ENCODE peak calls at places on chromosomes 7 and 10, in nine cellular contexts. W, A, J, K, B, S, T, L and R are unnamed samples. For H3K36me3, the result is how much of the 10 kb centered on the place peaks cover.

GRCh38 chr10:45417746-45418145 is 43.7 kb downstream of the ALOX5 start:
- DNase-seq in J (no peak), T (no peak), K (no peak), B (no peak), L (no peak), A (no peak), S (no peak), W (peak), R (no peak)

GRCh38 chr7:38628630-38629385 is 2.4 kb downstream of the AMPH start:
- DNase-seq in B (no peak), J (no peak), A (no peak), S (no peak), K (no peak), W (no peak), T (no peak), L (no peak), R (no peak)

GRCh38 chr7:2701832-2702593 is 14.0 kb downstream of the AMZ1 start:
- DNase-seq in T (no peak), W (no peak), B (no peak), L (no peak), S (no peak), K (no peak), J (no peak), A (no peak), R (no peak)

GRCh38 chr7:41916450-41916927 is 213.6 kb upstream of the INHBA start:
- DNase-seq in K (no peak), W (no peak), A (no peak), L (peak), B (no peak), T (no peak), J (peak), S (no peak), R (no peak)

GRCh38 chr10:132787253-132788179 is 1.6 kb upstream of the NKX6-2 start:
- DNase-seq in B (peak), A (no peak), S (no peak), L (peak), W (no peak), K (no peak), T (no peak), J (no peak), R (peak)

GRCh38 chr10:50629495-50630122 is 5.9 kb upstream of the SGMS1 start:
- DNase-seq in S (no peak), T (no peak), J (peak), A (no peak), W (no peak), B (no peak), L (no peak), K (no peak), R (peak)

GRCh38 chr7:108002726-108003590 is at the start of gene LAMB1:
- DNase-seq in S (peak), B (peak), A (peak), L (peak), T (peak), K (no peak), W (peak), J (peak), R (peak)

GRCh38 chr7:23490357-23491131 is 20.3 kb upstream of the IGF2BP3 start:
- DNase-seq in W (peak), T (peak), A (no peak), L (peak), B (no peak), K (no peak), J (no peak), S (peak), R (no peak)

GRCh38 chr10:51696251-51696650 is 3.1 kb downstream of the CSTF2T start:
- DNase-seq in K (no peak), T (no peak), W (no peak), A (no peak), J (no peak), B (no peak), L (no peak), S (no peak), R (no peak)

GRCh38 chr10:3756360-3756740 is 28.7 kb downstream of the KLF6 start:
- DNase-seq in J (no peak), K (no peak), B (no peak), L (no peak), S (no peak), W (no peak), A (no peak), T (peak), R (no peak)

GRCh38 chr10:387949-388660 is 252.8 kb downstream of the ZMYND11 start:
- DNase-seq in T (no peak), L (no peak), K (no peak), B (no peak), W (no peak), S (no peak), J (no peak), A (no peak), R (no peak)

GRCh38 chr10:1417574-1417973 is 319.8 kb downstream of the ADARB2 start:
- DNase-seq in L (no peak), J (no peak), B (no peak), A (peak), W (no peak), T (no peak), S (no peak), K (no peak), R (no peak)

GRCh38 chr7:142960955-142961512 is 1.1 kb downstream of the KEL start:
- DNase-seq in A (no peak), K (no peak), S (no peak), B (no peak), L (no peak), T (no peak), W (no peak), J (no peak), R (peak)

GRCh38 chr10:3811331-3811870 is 26.4 kb upstream of the KLF6 start:
- DNase-seq in T (peak), S (no peak), A (peak), J (peak), B (no peak), W (no peak), K (no peak), L (no peak), R (no peak)

GRCh38 chr10:50286517-50286916 is 35.2 kb upstream of the ASAH2 start:
- DNase-seq in T (no peak), K (no peak), S (no peak), W (no peak), L (peak), B (no peak), A (no peak), J (no peak), R (no peak)

GRCh38 chr10:44306147-44306710 is 78.7 kb downstream of the CXCL12 start:
- DNase-seq in B (no peak), J (no peak), L (no peak), K (no peak), T (no peak), A (no peak), W (no peak), S (no peak), R (no peak)

GRCh38 chr7:82760831-82761230 is 317.3 kb upstream of the CACNA2D1 start:
- DNase-seq in T (no peak), S (no peak), B (no peak), A (no peak), L (no peak), K (no peak), J (no peak), W (no peak), R (peak)

GRCh38 chr7:12638851-12639467 is 48.5 kb upstream of the ARL4A start:
- DNase-seq in S (no peak), J (peak), W (no peak), L (peak), K (no peak), B (no peak), T (no peak), A (no peak), R (peak)

GRCh38 chr10:22386396-22386928 is 41.2 kb downstream of the SPAG6 start:
- DNase-seq in A (no peak), J (no peak), S (no peak), L (no peak), T (no peak), B (no peak), K (no peak), W (no peak), R (no peak)

GRCh38 chr7:100220833-100221718 is 1.3 kb downstream of the PVRIG start:
- DNase-seq in J (no peak), S (no peak), A (peak), B (no peak), W (no peak), L (no peak), K (no peak), T (peak), R (no peak)

GRCh38 chr10:29253096-29254029 is 35.5 kb upstream of the LYZL1 start:
- DNase-seq in B (no peak), J (no peak), A (no peak), K (no peak), S (no peak), L (no peak), W (no peak), T (no peak), R (no peak)

GRCh38 chr7:65002972-65003585 is 3.4 kb downstream of the ERV3-1 start:
- DNase-seq in T (no peak), S (no peak), L (no peak), B (no peak), J (no peak), K (no peak), A (no peak), W (no peak), R (no peak)

GRCh38 chr7:31957090-31957720 is 113.0 kb downstream of the PDE1C start:
- DNase-seq in J (no peak), K (no peak), S (no peak), W (no peak), A (no peak), T (no peak), L (peak), B (no peak), R (no peak)

GRCh38 chr7:88153378-88153777 is 66.5 kb downstream of the SRI start:
- DNase-seq in J (no peak), T (no peak), S (no peak), W (no peak), K (no peak), L (no peak), A (no peak), B (no peak), R (peak)

GRCh38 chr10:53260213-53260612 is 487.6 kb upstream of the MBL2 start:
- DNase-seq in W (no peak), J (no peak), K (no peak), B (no peak), S (no peak), T (no peak), L (no peak), A (no peak), R (no peak)

GRCh38 chr10:114320249-114321116 is 81.4 kb downstream of the VWA2 start:
- DNase-seq in L (no peak), B (no peak), T (no peak), W (no peak), A (peak), S (no peak), J (peak), K (no peak), R (peak)

GRCh38 chr7:7516156-7516555 is 19.5 kb downstream of the COL28A1 start:
- DNase-seq in S (no peak), T (no peak), L (no peak), W (no peak), B (no peak), A (no peak), J (no peak), K (no peak), R (no peak)

GRCh38 chr7:97390915-97391593 is 273.6 kb downstream of the SDHAF3 start:
- DNase-seq in B (no peak), J (no peak), T (no peak), A (no peak), W (no peak), S (no peak), K (no peak), L (no peak), R (no peak)

GRCh38 chr10:2214035-2214434 is 476.7 kb upstream of the ADARB2 start:
- DNase-seq in W (no peak), L (peak), T (no peak), K (no peak), S (no peak), J (peak), A (no peak), B (no peak), R (no peak)

GRCh38 chr7:26471676-26472075 is 180.0 kb downstream of the SNX10 start:
- DNase-seq in L (no peak), S (no peak), J (no peak), B (no peak), A (no peak), K (no peak), W (no peak), T (no peak), R (no peak)

GRCh38 chr10:33937259-33937658 is 602.8 kb upstream of the NRP1 start:
- DNase-seq in J (no peak), L (no peak), A (no peak), B (no peak), S (no peak), K (no peak), T (no peak), W (no peak), R (peak)

GRCh38 chr7:19112290-19113000 is 5.0 kb downstream of the TWIST1 start:
- DNase-seq in T (no peak), K (no peak), B (peak), A (no peak), S (no peak), L (no peak), J (no peak), W (no peak), R (peak)

GRCh38 chr10:52541082-52541481 is 227.0 kb downstream of the DKK1 start:
- DNase-seq in T (no peak), S (no peak), K (no peak), W (no peak), L (peak), J (no peak), B (no peak), A (no peak), R (no peak)

GRCh38 chr7:128197586-128197985 is 43.5 kb upstream of the LEP start:
- DNase-seq in L (no peak), B (no peak), S (no peak), K (no peak), A (no peak), W (no peak), T (no peak), J (no peak), R (no peak)

GRCh38 chr10:62231371-62231770 is 37.3 kb downstream of the RTKN2 start:
- DNase-seq in L (no peak), J (peak), S (no peak), A (no peak), W (no peak), B (no peak), K (no peak), T (no peak), R (no peak)

GRCh38 chr10:91251430-91252056 is 31.1 kb downstream of the PCGF5 start:
- DNase-seq in T (peak), W (no peak), B (peak), J (peak), L (peak), K (peak), S (no peak), A (peak), R (peak)

GRCh38 chr10:91253300-91253699 is 32.8 kb downstream of the PCGF5 start:
- DNase-seq in T (no peak), W (no peak), S (no peak), L (no peak), B (no peak), K (no peak), A (no peak), J (no peak), R (no peak)

GRCh38 chr10:91257310-91257709 is 36.8 kb downstream of the PCGF5 start:
- DNase-seq in S (no peak), T (no peak), W (no peak), K (no peak), J (no peak), B (no peak), L (no peak), A (no peak), R (no peak)
- H3K36me3 ChIP-seq in S (half or more), T (under half), W (half or more), K (half or more), J (under half), B (under half), L (under half), A (half or more), R (under half)

DNA sequence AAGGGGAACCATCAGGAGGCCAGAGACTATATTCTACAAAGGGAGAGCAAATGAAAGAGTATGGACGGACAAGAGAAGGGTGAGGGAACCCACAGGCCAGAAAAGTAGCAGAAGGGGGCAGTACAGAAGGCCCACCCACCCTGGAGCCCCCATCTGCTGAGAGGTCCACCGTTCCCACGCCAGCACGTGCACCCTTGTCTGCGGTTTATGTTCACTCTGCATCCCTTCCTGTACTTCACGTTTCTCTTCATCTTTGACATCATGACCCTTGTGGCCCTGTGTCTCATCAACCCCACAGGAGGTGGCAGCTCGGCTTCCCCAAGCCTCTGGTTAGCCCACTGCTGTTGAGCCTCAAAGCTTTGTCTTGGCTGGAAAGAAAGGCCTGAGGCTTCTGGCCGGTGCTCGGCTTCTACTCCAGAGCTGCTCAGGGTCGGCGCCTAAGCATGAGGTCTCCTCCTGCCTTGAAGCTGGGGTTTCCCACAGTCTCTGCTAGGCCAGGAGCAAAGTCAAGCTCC is 138.0 kb downstream of the DLG5 start:
- DNase-seq in J (no peak), S (no peak), A (no peak), L (no peak), T (no peak), B (no peak), K (no peak), W (peak), R (no peak)
- H3K36me3 ChIP-seq in J (under half), S (under half), A (half or more), L (under half), T (under half), B (under half), K (half or more), W (under half), R (under half)

GRCh38 chr7:28804990-28805389 is 153.1 kb downstream of the TRIL start:
- DNase-seq in J (peak), T (no peak), L (peak), A (no peak), S (no peak), B (no peak), K (no peak), W (no peak), R (no peak)

GRCh38 chr7:28808786-28809533 is 149.2 kb downstream of the TRIL start:
- DNase-seq in J (peak), B (no peak), K (peak), T (peak), S (peak), W (peak), A (no peak), L (no peak), R (peak)

GRCh38 chr7:28807396-28807994 is 150.6 kb downstream of the TRIL start:
- DNase-seq in L (no peak), B (no peak), J (no peak), A (no peak), T (no peak), W (no peak), S (no peak), K (no peak), R (no peak)

GRCh38 chr7:28804157-28804556 is 154.0 kb downstream of the TRIL start:
- DNase-seq in W (no peak), L (no peak), A (no peak), T (no peak), B (no peak), J (no peak), K (no peak), S (no peak), R (no peak)

GRCh38 chr7:28806841-28807240 is 151.3 kb downstream of the TRIL start:
- DNase-seq in B (no peak), K (no peak), A (no peak), L (peak), J (no peak), S (no peak), W (no peak), T (no peak), R (no peak)
- H3K36me3 ChIP-seq in B (under half), K (under half), A (under half), L (under half), J (under half), S (under half), W (under half), T (under half), R (under half)

GRCh38 chr7:76338298-76339084 is 20.3 kb downstream of the YWHAG start:
- DNase-seq in J (peak), B (no peak), A (no peak), W (no peak), T (no peak), K (no peak), L (no peak), S (no peak), R (no peak)
- H3K36me3 ChIP-seq in J (under half), B (under half), A (under half), W (under half), T (under half), K (half or more), L (under half), S (under half), R (under half)

GRCh38 chr7:155363146-155363539 is 65.5 kb downstream of the INSIG1 start:
- DNase-seq in W (peak), S (no peak), K (no peak), A (no peak), J (no peak), L (no peak), T (no peak), B (no peak), R (no peak)
- H3K36me3 ChIP-seq in W (under half), S (under half), K (under half), A (under half), J (under half), L (under half), T (under half), B (under half), R (under half)

GRCh38 chr7:5373300-5373699 is 50.3 kb downstream of the TNRC18 start:
- DNase-seq in L (no peak), A (no peak), W (no peak), T (no peak), S (no peak), B (no peak), K (no peak), J (no peak), R (no peak)

GRCh38 chr7:5377279-5377678 is 46.4 kb downstream of the TNRC18 start:
- DNase-seq in A (no peak), T (no peak), W (no peak), L (no peak), J (no peak), B (no peak), S (no peak), K (no peak), R (no peak)

GRCh38 chr7:5375925-5376324 is 47.7 kb downstream of the TNRC18 start:
- DNase-seq in S (no peak), T (no peak), J (no peak), A (no peak), L (no peak), K (no peak), B (no peak), W (no peak), R (no peak)

GRCh38 chr7:5377816-5378215 is 45.8 kb downstream of the TNRC18 start:
- DNase-seq in J (no peak), K (no peak), T (no peak), S (no peak), A (no peak), L (no peak), B (no peak), W (no peak), R (no peak)

GRCh38 chr7:5374464-5374863 is 49.2 kb downstream of the TNRC18 start:
- DNase-seq in A (no peak), S (no peak), W (no peak), L (no peak), T (no peak), K (no peak), J (no peak), B (no peak), R (no peak)
- H3K36me3 ChIP-seq in A (half or more), S (half or more), W (half or more), L (under half), T (under half), K (half or more), J (under half), B (under half), R (under half)

GRCh38 chr7:149313981-149314380 is 52.0 kb downstream of the ZNF783 start:
- DNase-seq in S (no peak), K (no peak), T (no peak), W (no peak), J (no peak), L (no peak), B (no peak), A (no peak), R (no peak)
- H3K36me3 ChIP-seq in S (under half), K (under half), T (under half), W (under half), J (under half), L (under half), B (under half), A (under half), R (under half)

DNA sequence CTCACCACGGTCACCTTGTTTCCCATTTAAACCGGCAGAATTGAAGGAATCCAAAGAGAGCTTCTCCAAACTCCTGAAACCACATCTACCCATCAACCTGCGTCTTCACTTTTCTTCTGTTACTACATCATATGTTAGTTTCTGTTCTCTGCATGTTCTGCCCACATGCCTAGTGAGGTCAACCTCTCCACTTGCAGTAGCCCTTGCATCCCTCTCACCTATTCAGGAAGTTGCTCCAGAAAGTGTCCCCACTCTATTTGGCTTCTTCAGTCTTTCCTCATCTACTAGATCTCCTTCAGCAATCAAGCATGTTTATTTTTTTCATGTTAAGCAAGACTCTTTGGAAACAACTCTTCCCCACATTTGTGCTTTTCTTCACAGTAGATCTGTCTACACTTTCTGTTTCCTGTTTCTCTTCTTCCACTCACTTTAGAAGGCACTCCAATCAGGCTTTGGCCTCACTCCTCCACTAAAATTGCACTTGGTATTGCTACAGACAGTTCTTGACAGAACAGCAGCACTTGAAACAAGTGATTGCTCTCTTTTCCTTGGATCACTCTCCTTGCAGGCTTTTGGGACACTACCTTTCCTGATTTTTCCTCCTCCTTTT is 7.5 kb downstream of the SAMD9L start:
- DNase-seq in A (no peak), B (no peak), W (no peak), K (no peak), T (no peak), J (no peak), S (no peak), L (no peak), R (no peak)
- H3K36me3 ChIP-seq in A (half or more), B (under half), W (half or more), K (half or more), T (under half), J (under half), S (half or more), L (under half), R (under half)